ENCODE peak calls at places on chromosomes 13 and 19, in nine cellular contexts. W, B, X, I, G, D, O, P and J are unnamed samples.

GRCh38 chr13:72567566-72567965 is 159.9 kb downstream of the MZT1 start:
- DNase-seq in W (no peak), B (no peak), X (no peak), I (no peak), G (no peak), D (no peak), O (no peak), P (no peak), J (no peak)

GRCh38 chr19:53818756-53819155 is 5.4 kb downstream of the NLRP12 start:
- DNase-seq in W (no peak), B (no peak), X (no peak), I (no peak), G (no peak), D (no peak), O (no peak), P (no peak), J (no peak)

GRCh38 chr19:35739275-35740107 is 2.8 kb downstream of the IGFLR1 start:
- DNase-seq in W (no peak), B (peak), X (no peak), I (no peak), G (no peak), D (no peak), O (no peak), P (no peak), J (no peak)

GRCh38 chr13:97221989-97222700 is at the start of gene MBNL2:
- DNase-seq in W (peak), B (peak), X (peak), I (peak), G (peak), D (peak), O (peak), P (peak), J (peak)

GRCh38 chr13:76383671-76384461 is 502.3 kb downstream of the KCTD12 start:
- DNase-seq in W (no peak), B (no peak), X (no peak), I (peak), G (no peak), D (no peak), O (peak), P (peak), J (no peak)

GRCh38 chr19:17248011-17248776 is 2.5 kb upstream of the NR2F6 start:
- DNase-seq in W (no peak), B (no peak), X (no peak), I (peak), G (no peak), D (no peak), O (no peak), P (no peak), J (no peak)

GRCh38 chr13:113863511-113864302 is at the start of gene GAS6:
- DNase-seq in W (no peak), B (no peak), X (peak), I (peak), G (no peak), D (no peak), O (no peak), P (peak), J (no peak)

GRCh38 chr13:40230833-40231266 is 435.6 kb downstream of the FOXO1 start:
- DNase-seq in W (no peak), B (no peak), X (no peak), I (no peak), G (no peak), D (no peak), O (no peak), P (no peak), J (no peak)

GRCh38 chr13:63124863-63125262 is 1709.2 kb upstream of the PCDH20 start:
- DNase-seq in W (no peak), B (no peak), X (no peak), I (no peak), G (no peak), D (no peak), O (no peak), P (peak), J (no peak)

GRCh38 chr19:23070353-23070781 is 46.5 kb upstream of the ZNF730 start:
- DNase-seq in W (no peak), B (no peak), X (peak), I (no peak), G (no peak), D (no peak), O (no peak), P (peak), J (no peak)

GRCh38 chr13:75455962-75456361 is 26.0 kb downstream of the TBC1D4 start:
- DNase-seq in W (no peak), B (no peak), X (no peak), I (no peak), G (no peak), D (no peak), O (no peak), P (no peak), J (no peak)

GRCh38 chr13:73177911-73178565 is 119.2 kb downstream of the KLF5 start:
- DNase-seq in W (no peak), B (no peak), X (no peak), I (no peak), G (no peak), D (no peak), O (no peak), P (no peak), J (no peak)

GRCh38 chr13:101520672-101521071 is 68.2 kb downstream of the ITGBL1 start:
- DNase-seq in W (no peak), B (no peak), X (no peak), I (no peak), G (peak), D (peak), O (peak), P (peak), J (no peak)

GRCh38 chr13:93227906-93228801 is 1.5 kb downstream of the GPC6 start:
- DNase-seq in W (peak), B (no peak), X (peak), I (no peak), G (no peak), D (no peak), O (no peak), P (peak), J (no peak)

GRCh38 chr13:114151031-114151430 is 18.6 kb upstream of the RASA3 start:
- DNase-seq in W (no peak), B (no peak), X (no peak), I (no peak), G (no peak), D (no peak), O (no peak), P (no peak), J (no peak)

GRCh38 chr13:29500426-29500825 is 95.1 kb downstream of the SLC7A1 start:
- DNase-seq in W (no peak), B (peak), X (no peak), I (no peak), G (no peak), D (no peak), O (no peak), P (no peak), J (no peak)

GRCh38 chr19:48617146-48617937 is 1.6 kb downstream of the RPL18 start:
- DNase-seq in W (no peak), B (peak), X (no peak), I (no peak), G (no peak), D (no peak), O (no peak), P (no peak), J (no peak)

GRCh38 chr13:89457977-89458376 is 1786.8 kb downstream of the SLITRK5 start:
- DNase-seq in W (no peak), B (no peak), X (no peak), I (no peak), G (no peak), D (no peak), O (peak), P (peak), J (no peak)

GRCh38 chr13:78875792-78876580 is 217.0 kb upstream of the OBI1 start:
- DNase-seq in W (no peak), B (no peak), X (no peak), I (peak), G (peak), D (no peak), O (no peak), P (no peak), J (peak)

GRCh38 chr13:79393564-79394249 is 12.3 kb downstream of the RBM26 start:
- DNase-seq in W (no peak), B (peak), X (no peak), I (peak), G (no peak), D (peak), O (no peak), P (no peak), J (peak)

GRCh38 chr13:50744261-50744660 is 99.2 kb downstream of the DLEU7 start:
- DNase-seq in W (no peak), B (no peak), X (no peak), I (no peak), G (no peak), D (no peak), O (no peak), P (no peak), J (no peak)

DNA sequence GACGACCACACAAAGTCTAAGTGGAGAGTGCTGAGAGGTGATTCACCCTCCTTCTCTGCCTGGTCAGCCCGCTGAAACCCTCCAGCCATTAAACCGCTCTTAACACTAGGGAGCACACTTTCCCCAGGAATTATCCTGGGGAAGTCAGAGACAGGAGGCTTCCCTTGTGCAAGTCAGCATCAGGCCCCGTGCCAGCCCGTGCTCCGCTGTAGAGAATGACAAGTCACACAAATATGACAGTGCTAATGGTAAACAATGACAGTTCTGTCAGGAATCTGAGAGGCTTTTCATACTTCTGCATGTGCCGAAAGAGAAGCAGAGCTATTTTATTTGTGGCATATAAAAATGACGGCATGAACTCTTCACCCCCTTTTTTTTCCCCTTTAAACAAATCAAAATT is 816.9 kb upstream of the SLC10A2 start:
- DNase-seq in W (peak), B (peak), X (peak), I (peak), G (no peak), D (no peak), O (peak), P (peak), J (no peak)
- TF ChIP-seq CTCF in W (peak), B (no peak), X (peak), I (peak), G (peak), D (no peak), O (peak), P (peak), J (no peak)

GRCh38 chr19:12965812-12966135 is 3.6 kb upstream of the DAND5 start:
- DNase-seq in W (no peak), B (no peak), X (no peak), I (no peak), G (no peak), D (no peak), O (no peak), P (no peak), J (no peak)
- H3K4me3 ChIP-seq in W (peak), B (no peak), X (peak), I (no peak), G (peak), D (no peak), O (no peak), P (no peak), J (no peak)

GRCh38 chr19:4580021-4580901 is 20.8 kb upstream of the SEMA6B start:
- DNase-seq in W (no peak), B (no peak), X (no peak), I (no peak), G (no peak), D (no peak), O (no peak), P (no peak), J (no peak)
- TF ChIP-seq CTCF in W (no peak), B (no peak), X (no peak), I (no peak), G (no peak), D (no peak), O (peak), P (no peak), J (no peak)

DNA sequence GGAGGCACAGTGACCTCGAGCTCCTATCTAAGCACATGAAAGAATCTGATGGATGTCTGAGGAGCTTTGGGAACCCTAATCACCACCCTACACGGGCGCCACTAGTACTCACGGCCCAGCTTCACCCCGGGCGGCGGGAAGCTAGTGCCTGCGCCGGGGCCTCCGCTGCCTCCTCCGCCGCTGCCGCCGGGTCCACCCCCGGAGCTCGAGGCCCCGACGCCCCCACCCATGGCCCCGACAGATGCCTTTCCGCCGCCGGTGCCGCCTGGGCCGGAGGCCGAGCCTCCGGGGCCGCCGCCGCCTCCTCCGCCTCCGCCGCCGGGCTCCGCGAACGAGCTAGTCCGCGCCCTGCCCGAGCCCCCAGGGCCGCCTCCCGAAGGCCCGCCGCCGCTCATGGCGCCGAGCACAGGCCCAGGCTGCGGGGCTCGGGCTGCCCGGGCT is 311 bp downstream of the GSK3A start:
- DNase-seq in W (no peak), B (no peak), X (no peak), I (no peak), G (no peak), D (no peak), O (no peak), P (peak), J (no peak)
- H3K4me3 ChIP-seq in W (peak), B (peak), X (peak), I (peak), G (peak), D (peak), O (peak), P (peak), J (peak)

GRCh38 chr19:38614289-38614688 is 3.5 kb downstream of the MAP4K1 start:
- DNase-seq in W (no peak), B (no peak), X (no peak), I (no peak), G (no peak), D (no peak), O (no peak), P (no peak), J (no peak)
- TF ChIP-seq CTCF in W (no peak), B (no peak), X (no peak), I (no peak), G (no peak), D (no peak), O (no peak), P (no peak), J (no peak)

GRCh38 chr13:112690242-112690943 is 555 bp downstream of the ATP11A start:
- DNase-seq in W (no peak), B (peak), X (peak), I (peak), G (peak), D (no peak), O (no peak), P (peak), J (no peak)
- H3K4me3 ChIP-seq in W (peak), B (peak), X (peak), I (peak), G (peak), D (peak), O (peak), P (peak), J (peak)

GRCh38 chr13:23902975-23903905 is 5.9 kb upstream of the C1QTNF9B start:
- DNase-seq in W (no peak), B (no peak), X (no peak), I (no peak), G (no peak), D (no peak), O (no peak), P (no peak), J (no peak)

GRCh38 chr13:23901365-23901764 is 4.1 kb upstream of the C1QTNF9B start:
- DNase-seq in W (no peak), B (no peak), X (no peak), I (no peak), G (no peak), D (no peak), O (no peak), P (no peak), J (no peak)

GRCh38 chr13:23898101-23898500 is 799 bp upstream of the C1QTNF9B start:
- DNase-seq in W (no peak), B (no peak), X (no peak), I (no peak), G (no peak), D (no peak), O (peak), P (peak), J (no peak)

GRCh38 chr13:23903906-23904280 is 6.6 kb upstream of the C1QTNF9B start:
- DNase-seq in W (no peak), B (no peak), X (no peak), I (no peak), G (no peak), D (no peak), O (no peak), P (no peak), J (no peak)

DNA sequence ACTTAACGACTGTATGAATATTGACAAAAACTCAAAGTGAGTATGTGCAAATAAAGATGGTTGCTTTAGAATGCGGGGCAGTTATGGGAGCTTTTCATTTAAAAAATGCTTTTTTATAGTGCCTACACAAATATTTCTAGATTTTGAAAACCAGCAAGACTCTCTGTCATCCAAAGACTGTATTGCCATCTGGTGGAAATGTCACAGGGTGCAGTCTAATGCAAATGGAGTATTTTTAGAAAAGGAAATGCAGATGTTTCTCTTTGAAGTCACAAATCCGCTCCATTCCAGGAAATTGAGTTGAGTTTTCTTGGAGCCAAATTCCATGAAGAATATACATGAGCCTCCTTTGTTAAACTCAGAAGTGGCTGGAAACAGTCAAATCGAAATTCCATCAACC is 2.3 kb upstream of the C1QTNF9B start:
- DNase-seq in W (no peak), B (no peak), X (no peak), I (peak), G (peak), D (no peak), O (peak), P (peak), J (no peak)
- TF ChIP-seq CTCF in W (peak), B (no peak), X (peak), I (peak), G (peak), D (peak), O (peak), P (peak), J (peak)

GRCh38 chr19:51786651-51787494 is 8.1 kb upstream of the FPR3 start:
- DNase-seq in W (no peak), B (no peak), X (no peak), I (no peak), G (no peak), D (no peak), O (no peak), P (no peak), J (no peak)

GRCh38 chr19:51788029-51788428 is 6.9 kb upstream of the FPR3 start:
- DNase-seq in W (no peak), B (no peak), X (no peak), I (no peak), G (no peak), D (no peak), O (no peak), P (no peak), J (no peak)

GRCh38 chr19:51784109-51784785 is 10.7 kb upstream of the FPR3 start:
- DNase-seq in W (no peak), B (no peak), X (no peak), I (no peak), G (no peak), D (no peak), O (no peak), P (no peak), J (no peak)

GRCh38 chr19:51783373-51783772 is 11.6 kb upstream of the FPR3 start:
- DNase-seq in W (no peak), B (no peak), X (no peak), I (peak), G (no peak), D (no peak), O (no peak), P (peak), J (no peak)

DNA sequence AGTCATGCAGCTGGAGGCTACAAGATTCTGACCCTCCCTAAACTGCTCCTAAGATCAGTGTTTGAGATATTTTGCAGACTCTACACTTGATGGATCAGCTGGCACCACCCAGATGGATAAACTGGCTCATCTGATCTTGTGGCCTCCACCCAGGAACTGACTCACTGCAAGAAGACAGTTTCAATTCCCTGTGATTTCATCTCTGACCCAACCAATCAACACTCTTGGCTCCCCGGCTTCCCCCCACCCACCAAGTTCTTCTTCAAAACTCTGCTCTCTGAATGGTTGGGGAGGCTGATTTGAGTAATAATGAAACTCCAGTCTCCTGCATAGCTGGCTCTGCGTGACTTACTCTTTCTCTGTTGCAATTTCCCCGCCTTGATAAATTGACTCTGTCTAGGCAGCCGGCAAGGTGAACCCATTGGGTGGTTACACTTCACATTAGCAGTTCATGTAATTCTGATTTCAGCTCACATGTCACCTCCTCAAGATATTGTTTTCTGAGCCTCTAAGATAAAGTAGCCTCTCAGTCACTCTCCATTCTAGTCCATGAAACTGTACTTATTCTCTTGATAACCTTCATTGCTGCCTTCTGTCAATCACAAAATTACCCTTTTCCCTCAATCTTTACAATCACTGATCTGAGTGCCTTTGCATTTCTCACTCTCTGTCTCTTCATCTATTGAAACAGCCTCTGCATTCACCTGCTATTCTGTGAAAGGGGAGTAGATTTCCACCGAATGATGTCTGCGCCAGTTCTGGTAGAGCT is 9.9 kb upstream of the FPR3 start:
- DNase-seq in W (no peak), B (no peak), X (peak), I (no peak), G (no peak), D (peak), O (no peak), P (peak), J (peak)
- H3K4me3 ChIP-seq in W (no peak), B (no peak), X (no peak), I (no peak), G (no peak), D (no peak), O (no peak), P (no peak), J (no peak)

DNA sequence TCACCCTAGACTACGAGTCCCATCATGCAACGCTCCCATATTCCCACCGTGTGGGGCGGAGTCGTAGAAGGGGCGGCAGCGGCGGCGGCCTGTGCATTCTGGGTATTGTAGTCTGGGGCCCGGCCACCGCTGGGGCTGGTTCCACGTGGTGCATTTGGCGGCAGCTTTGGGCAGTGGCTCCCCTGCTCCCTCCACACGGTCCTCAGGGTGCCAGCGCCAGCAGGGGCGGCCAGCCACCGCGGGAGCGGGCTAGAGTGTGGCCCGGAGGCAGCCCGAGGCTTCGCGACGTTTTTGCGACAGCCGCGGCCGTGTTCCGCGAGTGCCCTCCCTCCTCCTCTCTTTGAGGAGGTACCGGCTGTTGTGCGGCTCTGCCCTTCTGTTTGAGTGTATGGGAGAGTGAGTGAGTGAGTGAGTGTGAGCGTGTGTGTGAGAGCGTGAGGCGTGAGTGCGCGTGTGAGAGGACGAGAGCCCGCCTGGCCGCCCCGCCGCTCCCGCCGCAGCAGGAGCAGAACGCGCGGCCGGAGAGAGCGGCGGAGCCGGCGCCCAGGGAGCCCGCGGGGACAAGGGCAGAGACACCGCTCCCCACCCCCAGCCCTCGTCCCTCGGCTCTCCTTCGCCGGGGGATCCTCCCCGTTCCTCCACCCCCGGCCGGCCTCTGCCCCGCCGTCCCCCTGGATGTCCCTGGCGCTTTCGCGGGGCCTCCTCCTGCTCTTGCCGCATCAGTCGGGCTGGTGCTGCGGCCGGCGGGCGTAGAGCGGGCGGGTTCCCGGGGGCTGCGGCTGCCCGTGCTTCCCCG is at the start of gene CDK8:
- DNase-seq in W (peak), B (peak), X (peak), I (peak), G (peak), D (peak), O (peak), P (peak), J (peak)
- TF ChIP-seq CTCF in W (no peak), B (no peak), X (no peak), I (peak), G (no peak), D (no peak), O (no peak), P (no peak), J (no peak)